ENCODE peak calls at places on chromosome 13, in eight cellular contexts. M is fibroblast of lung; V is CD4-positive, alpha-beta T cell; K is left lung; O is tibial nerve; F is colonic mucosa; L is CD8-positive, alpha-beta memory T cell; P is breast epithelium. G is an unnamed sample.

GRCh38 chr13:91647361-91647970 is 249.0 kb downstream of the GPC5 start:
- DNase-seq in M (peak), V (no peak), K (no peak), O (no peak), F (peak), L (no peak), P (no peak), G (no peak)

GRCh38 chr13:43728411-43728810 is 58.4 kb downstream of the ENOX1 start:
- DNase-seq in M (no peak), V (no peak), K (no peak), O (no peak), F (no peak), L (no peak), P (no peak), G (no peak)

GRCh38 chr13:92842145-92842544 is 384.5 kb upstream of the GPC6 start:
- DNase-seq in M (peak), V (no peak), K (no peak), O (no peak), F (no peak), L (no peak), P (no peak), G (no peak)

GRCh38 chr13:94967183-94968039 is 255.1 kb upstream of the SOX21 start:
- DNase-seq in M (peak), V (no peak), K (peak), O (no peak), F (no peak), L (no peak), P (no peak), G (no peak)

GRCh38 chr13:100550433-100550832 is 38.2 kb downstream of the GGACT start:
- DNase-seq in M (peak), V (no peak), K (peak), O (no peak), F (peak), L (no peak), P (no peak), G (peak)

GRCh38 chr13:71773534-71773933 is 93.5 kb downstream of the DACH1 start:
- DNase-seq in M (no peak), V (no peak), K (no peak), O (no peak), F (no peak), L (no peak), P (no peak), G (no peak)

GRCh38 chr13:45267215-45267614 is 66.4 kb upstream of the KCTD4 start:
- DNase-seq in M (no peak), V (no peak), K (no peak), O (no peak), F (no peak), L (no peak), P (no peak), G (no peak)

GRCh38 chr13:106176103-106176502 is 359.4 kb downstream of the EFNB2 start:
- DNase-seq in M (peak), V (no peak), K (no peak), O (no peak), F (no peak), L (no peak), P (no peak), G (no peak)

GRCh38 chr13:41383400-41383799 is 72.3 kb downstream of the NAA16 start:
- DNase-seq in M (peak), V (no peak), K (no peak), O (no peak), F (no peak), L (no peak), P (no peak), G (no peak)

GRCh38 chr13:106440846-106441245 is 94.6 kb downstream of the EFNB2 start:
- DNase-seq in M (no peak), V (no peak), K (no peak), O (no peak), F (no peak), L (no peak), P (no peak), G (no peak)

GRCh38 chr13:44075113-44075512 is 195.4 kb downstream of the LACC1 start:
- DNase-seq in M (peak), V (no peak), K (no peak), O (no peak), F (no peak), L (no peak), P (no peak), G (no peak)

GRCh38 chr13:40812724-40813445 is 23.5 kb downstream of the SLC25A15 start:
- DNase-seq in M (peak), V (no peak), K (no peak), O (no peak), F (no peak), L (no peak), P (no peak), G (no peak)

GRCh38 chr13:67130444-67130843 is 99.7 kb downstream of the PCDH9 start:
- DNase-seq in M (no peak), V (no peak), K (no peak), O (no peak), F (no peak), L (no peak), P (no peak), G (no peak)

GRCh38 chr13:37486171-37486661 is 112.4 kb downstream of the POSTN start:
- DNase-seq in M (peak), V (no peak), K (no peak), O (no peak), F (no peak), L (no peak), P (no peak), G (no peak)

GRCh38 chr13:35857769-35858168 is 273.4 kb downstream of the DCLK1 start:
- DNase-seq in M (peak), V (no peak), K (no peak), O (no peak), F (no peak), L (no peak), P (no peak), G (no peak)

GRCh38 chr13:32191452-32191998 is 123.6 kb downstream of the ZAR1L start:
- DNase-seq in M (no peak), V (no peak), K (no peak), O (no peak), F (no peak), L (no peak), P (no peak), G (no peak)

GRCh38 chr13:20174656-20175405 is 14.0 kb upstream of the GJA3 start:
- DNase-seq in M (peak), V (peak), K (peak), O (peak), F (peak), L (no peak), P (peak), G (no peak)

GRCh38 chr13:114049026-114049425 is 75.2 kb upstream of the C13orf46 start:
- DNase-seq in M (no peak), V (peak), K (peak), O (no peak), F (peak), L (peak), P (no peak), G (no peak)

GRCh38 chr13:27168870-27169525 is 2.6 kb downstream of the USP12 start:
- DNase-seq in M (peak), V (no peak), K (no peak), O (no peak), F (peak), L (no peak), P (no peak), G (no peak)

GRCh38 chr13:75417647-75418046 is 64.3 kb downstream of the TBC1D4 start:
- DNase-seq in M (no peak), V (no peak), K (no peak), O (no peak), F (no peak), L (no peak), P (no peak), G (no peak)

GRCh38 chr13:39047560-39047959 is 9.3 kb downstream of the NHLRC3 start:
- DNase-seq in M (no peak), V (no peak), K (no peak), O (no peak), F (no peak), L (no peak), P (no peak), G (no peak)

GRCh38 chr13:110630566-110631119 is 15.3 kb downstream of the NAXD start:
- DNase-seq in M (no peak), V (no peak), K (no peak), O (no peak), F (no peak), L (no peak), P (no peak), G (no peak)

GRCh38 chr13:66503890-66504289 is 726.2 kb downstream of the PCDH9 start:
- DNase-seq in M (no peak), V (no peak), K (no peak), O (no peak), F (no peak), L (no peak), P (no peak), G (no peak)

GRCh38 chr13:82963466-82963865 is 918.8 kb downstream of the SLITRK1 start:
- DNase-seq in M (peak), V (no peak), K (no peak), O (no peak), F (no peak), L (no peak), P (no peak), G (no peak)
- H3K27ac ChIP-seq in M (no peak), V (no peak), K (no peak), O (no peak), F (no peak), L (no peak), P (no peak), G (no peak)

DNA sequence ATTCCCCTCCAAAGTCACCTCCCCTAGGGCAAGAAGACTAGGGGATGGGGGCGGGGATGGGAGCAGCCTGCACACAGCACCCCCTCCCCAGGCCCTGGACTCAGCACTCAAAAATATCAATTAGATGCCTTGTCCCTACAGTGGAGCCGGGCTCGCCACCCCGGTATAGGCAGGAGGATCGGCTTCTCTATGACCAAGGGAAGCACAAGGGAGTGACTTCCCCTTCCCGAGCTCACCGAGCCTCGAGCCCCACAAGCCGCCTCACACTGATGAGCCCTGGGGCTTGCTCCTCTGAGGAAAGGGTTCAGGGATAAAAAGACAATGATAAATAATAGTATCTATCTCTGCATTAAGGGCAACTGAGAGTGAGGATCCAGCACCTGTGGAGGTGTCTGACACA is 51.5 kb downstream of the STK24 start:
- DNase-seq in M (no peak), V (no peak), K (no peak), O (no peak), F (no peak), L (no peak), P (no peak), G (no peak)
- H3K27ac ChIP-seq in M (no peak), V (no peak), K (no peak), O (no peak), F (no peak), L (no peak), P (no peak), G (no peak)

GRCh38 chr13:97002581-97002980 is 8.3 kb upstream of the OXGR1 start:
- DNase-seq in M (peak), V (no peak), K (no peak), O (no peak), F (no peak), L (no peak), P (no peak), G (no peak)
- H3K27ac ChIP-seq in M (no peak), V (no peak), K (no peak), O (no peak), F (no peak), L (no peak), P (no peak), G (no peak)

GRCh38 chr13:97327521-97328221 is 105.5 kb downstream of the MBNL2 start:
- DNase-seq in M (peak), V (no peak), K (no peak), O (no peak), F (no peak), L (no peak), P (no peak), G (no peak)
- H3K27ac ChIP-seq in M (no peak), V (no peak), K (peak), O (peak), F (no peak), L (no peak), P (peak), G (no peak)

GRCh38 chr13:59343993-59344780 is 819.5 kb downstream of the DIAPH3 start:
- DNase-seq in M (no peak), V (no peak), K (no peak), O (no peak), F (no peak), L (no peak), P (no peak), G (no peak)

GRCh38 chr13:59346861-59347470 is 816.8 kb downstream of the DIAPH3 start:
- DNase-seq in M (no peak), V (no peak), K (no peak), O (no peak), F (no peak), L (no peak), P (no peak), G (no peak)

GRCh38 chr13:59342396-59342795 is 821.3 kb downstream of the DIAPH3 start:
- DNase-seq in M (no peak), V (no peak), K (no peak), O (no peak), F (no peak), L (no peak), P (no peak), G (no peak)

GRCh38 chr13:59343132-59343531 is 820.6 kb downstream of the DIAPH3 start:
- DNase-seq in M (no peak), V (no peak), K (no peak), O (no peak), F (no peak), L (no peak), P (no peak), G (no peak)

DNA sequence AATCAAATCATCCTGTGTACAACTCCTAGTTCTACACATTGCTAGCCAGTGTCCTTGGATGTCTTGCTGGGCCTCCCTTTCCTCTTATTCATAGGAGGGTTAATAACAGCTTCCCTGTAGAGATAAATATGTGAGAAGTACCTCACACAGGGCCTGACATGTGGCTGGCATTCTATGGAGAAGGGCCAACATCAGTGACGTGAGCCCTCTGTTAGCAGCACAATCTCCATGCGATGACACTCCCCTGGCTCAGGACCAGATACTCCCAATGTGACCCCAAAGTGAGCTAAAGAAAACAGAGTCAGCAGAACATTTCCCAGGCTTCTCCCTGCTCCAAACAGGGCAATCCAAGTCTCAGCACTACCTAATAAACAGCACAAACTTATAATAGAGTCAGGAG is 818.4 kb downstream of the DIAPH3 start:
- DNase-seq in M (peak), V (no peak), K (no peak), O (no peak), F (no peak), L (no peak), P (no peak), G (no peak)
- H3K27ac ChIP-seq in M (no peak), V (no peak), K (no peak), O (no peak), F (no peak), L (no peak), P (no peak), G (no peak)

DNA sequence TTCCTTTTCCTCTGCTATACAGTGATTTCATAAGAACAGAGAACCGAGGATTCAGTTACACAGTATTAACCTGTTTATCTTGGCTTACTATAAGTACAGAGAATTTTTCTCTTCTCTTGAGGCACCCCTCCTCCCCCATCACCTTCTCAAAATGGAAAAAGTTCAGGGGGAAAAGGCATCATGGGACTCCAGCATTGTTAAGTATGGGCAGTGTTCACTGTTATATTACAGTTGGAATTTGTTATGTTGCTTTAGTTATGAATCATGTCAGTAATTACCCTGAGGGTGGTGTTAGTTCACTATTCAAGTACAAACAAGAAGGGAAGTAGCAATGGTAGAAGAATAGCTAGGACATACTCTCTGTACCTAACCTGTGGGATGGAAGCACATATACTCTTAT is 12.1 kb downstream of the LPAR6 start:
- DNase-seq in M (peak), V (no peak), K (no peak), O (no peak), F (no peak), L (peak), P (no peak), G (no peak)
- H3K27ac ChIP-seq in M (peak), V (no peak), K (peak), O (peak), F (no peak), L (no peak), P (peak), G (no peak)

GRCh38 chr13:88162076-88162702 is 491.0 kb downstream of the SLITRK5 start:
- DNase-seq in M (no peak), V (no peak), K (no peak), O (no peak), F (no peak), L (no peak), P (no peak), G (no peak)
- H3K27ac ChIP-seq in M (no peak), V (no peak), K (no peak), O (no peak), F (no peak), L (no peak), P (no peak), G (no peak)

DNA sequence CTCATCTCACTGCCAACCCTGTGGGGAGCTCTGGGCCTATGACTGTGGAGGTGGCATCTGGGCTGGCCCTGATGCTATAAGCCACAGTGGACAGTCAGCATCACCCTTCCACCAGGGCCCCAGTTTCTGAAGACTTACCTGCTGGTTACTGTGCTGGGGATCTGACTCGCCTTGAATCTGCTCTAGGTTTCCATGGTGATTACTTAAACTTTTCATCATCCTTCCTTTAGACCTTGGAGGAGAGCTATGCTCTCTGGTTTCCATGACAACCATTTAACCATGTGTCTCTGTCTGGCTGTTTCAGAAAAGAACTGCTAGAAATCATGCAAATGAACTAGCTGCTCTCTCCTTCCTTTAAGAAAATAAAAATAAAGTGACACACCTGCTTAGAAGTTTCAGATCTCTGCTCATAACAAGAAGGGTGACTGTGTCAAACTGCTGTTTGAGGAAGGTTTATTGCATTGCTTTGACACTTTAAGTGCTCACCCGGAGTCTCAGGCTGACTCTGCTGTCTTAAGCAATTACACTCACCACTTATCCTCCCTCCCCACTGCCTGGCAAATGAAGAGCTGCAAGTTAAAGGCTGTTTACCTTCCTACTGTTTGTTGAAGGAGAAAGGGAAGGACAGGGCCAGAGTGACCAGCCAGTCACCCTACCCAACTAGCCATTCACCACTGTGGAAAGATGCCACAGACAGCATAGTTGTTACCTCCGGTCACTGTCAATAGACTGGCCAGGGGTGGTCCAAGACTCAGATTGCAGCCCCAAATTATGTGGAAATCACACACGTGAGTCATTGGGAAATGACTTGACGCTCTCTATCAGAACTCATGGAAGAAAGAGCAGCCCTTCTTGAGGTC is 87.6 kb downstream of the HSPH1 start:
- DNase-seq in M (peak), V (no peak), K (no peak), O (no peak), F (no peak), L (no peak), P (no peak), G (no peak)
- H3K27ac ChIP-seq in M (no peak), V (no peak), K (no peak), O (no peak), F (no peak), L (no peak), P (peak), G (no peak)

G was measured in substantia nigra.